ENCODE peak calls at places on chromosomes 12 and 14, in four cellular contexts. One of them, this sample, is unnamed. For H3K4me1, the result is how much of the 10 kb centered on the place peaks cover.

GRCh38 chr14:29734732-29735131 is 192.9 kb downstream of the PRKD1 start:
- DNase-seq in hepatocyte: no peak
- DNase-seq in HCT116: no peak
- DNase-seq in right lobe of liver: no peak
- DNase-seq in this sample: peak

GRCh38 chr14:62428429-62429203 is 616.6 kb downstream of the KCNH5 start:
- DNase-seq in hepatocyte: peak
- DNase-seq in HCT116: no peak
- DNase-seq in right lobe of liver: no peak
- DNase-seq in this sample: no peak

GRCh38 chr14:58100735-58101368 is 51.2 kb downstream of the ARMH4 start:
- DNase-seq in right lobe of liver: no peak
- DNase-seq in hepatocyte: no peak
- DNase-seq in HCT116: no peak
- DNase-seq in this sample: no peak

GRCh38 chr12:11879306-11879705 is 191.4 kb upstream of the BCL2L14 start:
- DNase-seq in hepatocyte: no peak
- DNase-seq in right lobe of liver: no peak
- DNase-seq in HCT116: no peak
- DNase-seq in this sample: no peak

GRCh38 chr12:51980051-51980808 is 26.5 kb upstream of the TAMALIN start:
- DNase-seq in HCT116: no peak
- DNase-seq in right lobe of liver: peak
- DNase-seq in hepatocyte: peak
- DNase-seq in this sample: peak

GRCh38 chr12:57868211-57868610 is 21.7 kb upstream of the CTDSP2 start:
- DNase-seq in hepatocyte: peak
- DNase-seq in HCT116: no peak
- DNase-seq in right lobe of liver: no peak
- DNase-seq in this sample: no peak

GRCh38 chr12:68497702-68498101 is 113.0 kb upstream of the RAP1B start:
- DNase-seq in HCT116: peak
- DNase-seq in hepatocyte: no peak
- DNase-seq in right lobe of liver: no peak
- DNase-seq in this sample: no peak

GRCh38 chr12:22684526-22685118 is 59.7 kb downstream of the ETNK1 start:
- DNase-seq in HCT116: peak
- DNase-seq in right lobe of liver: no peak
- DNase-seq in hepatocyte: peak
- DNase-seq in this sample: peak

GRCh38 chr14:49972199-49972671 is 79.4 kb downstream of the ARF6 start:
- DNase-seq in hepatocyte: no peak
- DNase-seq in right lobe of liver: no peak
- DNase-seq in HCT116: no peak
- DNase-seq in this sample: no peak

GRCh38 chr12:76083761-76084276 is 666 bp downstream of the NAP1L1 start:
- DNase-seq in HCT116: no peak
- DNase-seq in hepatocyte: peak
- DNase-seq in right lobe of liver: peak
- DNase-seq in this sample: peak

GRCh38 chr14:72590577-72590976 is 303.3 kb downstream of the DPF3 start:
- DNase-seq in hepatocyte: no peak
- DNase-seq in HCT116: no peak
- DNase-seq in right lobe of liver: no peak
- DNase-seq in this sample: no peak

GRCh38 chr12:124381454-124382207 is 86.7 kb downstream of the RFLNA start:
- DNase-seq in HCT116: no peak
- DNase-seq in right lobe of liver: peak
- DNase-seq in hepatocyte: peak
- DNase-seq in this sample: no peak

GRCh38 chr12:44873898-44874297 is 2.2 kb downstream of the NELL2 start:
- DNase-seq in HCT116: peak
- DNase-seq in right lobe of liver: no peak
- DNase-seq in hepatocyte: peak
- DNase-seq in this sample: no peak

GRCh38 chr14:98177551-98177950 is 1094.4 kb downstream of the BCL11B start:
- DNase-seq in hepatocyte: no peak
- DNase-seq in HCT116: no peak
- DNase-seq in right lobe of liver: no peak
- DNase-seq in this sample: no peak

GRCh38 chr12:50249464-50250229 is 33.7 kb downstream of the LIMA1 start:
- DNase-seq in right lobe of liver: no peak
- DNase-seq in hepatocyte: no peak
- DNase-seq in HCT116: no peak
- DNase-seq in this sample: no peak

GRCh38 chr14:94771191-94771905 is 1.4 kb upstream of the GSC start:
- DNase-seq in hepatocyte: no peak
- DNase-seq in HCT116: no peak
- DNase-seq in right lobe of liver: no peak
- DNase-seq in this sample: peak

GRCh38 chr12:56021882-56022497 is 1.1 kb downstream of the IKZF4 start:
- DNase-seq in hepatocyte: no peak
- DNase-seq in right lobe of liver: no peak
- DNase-seq in HCT116: no peak
- DNase-seq in this sample: no peak

GRCh38 chr12:64461634-64462414 is 9.9 kb downstream of the TBK1 start:
- DNase-seq in HCT116: no peak
- DNase-seq in right lobe of liver: no peak
- DNase-seq in hepatocyte: no peak
- DNase-seq in this sample: no peak

GRCh38 chr14:80698974-80699373 is 242.6 kb downstream of the CEP128 start:
- DNase-seq in hepatocyte: no peak
- DNase-seq in right lobe of liver: no peak
- DNase-seq in HCT116: no peak
- DNase-seq in this sample: no peak

GRCh38 chr14:67240168-67240932 is 885 bp upstream of the PALS1 start:
- DNase-seq in right lobe of liver: peak
- DNase-seq in hepatocyte: peak
- DNase-seq in HCT116: no peak
- DNase-seq in this sample: peak

GRCh38 chr14:70999117-70999516 is 91.9 kb downstream of the PCNX1 start:
- DNase-seq in right lobe of liver: no peak
- DNase-seq in hepatocyte: no peak
- DNase-seq in HCT116: no peak
- DNase-seq in this sample: no peak

GRCh38 chr12:46149905-46150304 is 118.9 kb downstream of the SLC38A1 start:
- DNase-seq in right lobe of liver: no peak
- DNase-seq in hepatocyte: no peak
- DNase-seq in HCT116: no peak
- DNase-seq in this sample: no peak

GRCh38 chr14:23146423-23146910 is 27.4 kb upstream of the CEBPE start:
- DNase-seq in right lobe of liver: no peak
- DNase-seq in HCT116: no peak
- DNase-seq in hepatocyte: no peak
- DNase-seq in this sample: no peak

GRCh38 chr14:66624319-66624937 is 116.5 kb downstream of the GPHN start:
- DNase-seq in hepatocyte: peak
- DNase-seq in right lobe of liver: no peak
- DNase-seq in HCT116: peak
- DNase-seq in this sample: peak

GRCh38 chr12:117404203-117404853 is 42.9 kb upstream of the NOS1 start:
- DNase-seq in hepatocyte: no peak
- DNase-seq in right lobe of liver: no peak
- DNase-seq in HCT116: no peak
- DNase-seq in this sample: no peak

GRCh38 chr12:120678572-120678971 is 8.4 kb upstream of the MLEC start:
- DNase-seq in HCT116: no peak
- DNase-seq in hepatocyte: no peak
- DNase-seq in right lobe of liver: no peak
- DNase-seq in this sample: no peak

GRCh38 chr12:26153421-26154154 is 28.8 kb upstream of the BHLHE41 start:
- DNase-seq in right lobe of liver: no peak
- DNase-seq in hepatocyte: peak
- DNase-seq in HCT116: peak
- DNase-seq in this sample: no peak

GRCh38 chr14:77003960-77004710 is 24.4 kb downstream of the IRF2BPL start:
- DNase-seq in hepatocyte: peak
- DNase-seq in right lobe of liver: no peak
- DNase-seq in HCT116: no peak
- DNase-seq in this sample: no peak

GRCh38 chr14:54364555-54365415 is 32.0 kb upstream of the CDKN3 start:
- DNase-seq in right lobe of liver: no peak
- DNase-seq in HCT116: no peak
- DNase-seq in hepatocyte: no peak
- DNase-seq in this sample: no peak

GRCh38 chr14:64937176-64937820 is 5.2 kb downstream of the GPX2 start:
- DNase-seq in HCT116: no peak
- DNase-seq in hepatocyte: no peak
- DNase-seq in right lobe of liver: no peak
- DNase-seq in this sample: no peak
- H3K4me1 ChIP-seq in HCT116: under half
- H3K4me1 ChIP-seq in hepatocyte: under half
- H3K4me1 ChIP-seq in right lobe of liver: under half
- H3K4me1 ChIP-seq in this sample: under half

GRCh38 chr14:103126873-103127304 is 3.6 kb downstream of the TNFAIP2 start:
- DNase-seq in HCT116: no peak
- DNase-seq in right lobe of liver: peak
- DNase-seq in hepatocyte: peak
- DNase-seq in this sample: peak
- H3K4me3 ChIP-seq in HCT116: no peak
- H3K4me3 ChIP-seq in right lobe of liver: peak
- H3K4me3 ChIP-seq in hepatocyte: no peak
- H3K4me3 ChIP-seq in this sample: peak

GRCh38 chr12:132065609-132066344 is 78.3 kb downstream of the DDX51 start:
- DNase-seq in right lobe of liver: no peak
- DNase-seq in hepatocyte: no peak
- DNase-seq in HCT116: no peak
- DNase-seq in this sample: no peak

GRCh38 chr12:132066345-132066685 is 77.8 kb downstream of the DDX51 start:
- DNase-seq in right lobe of liver: no peak
- DNase-seq in HCT116: no peak
- DNase-seq in hepatocyte: no peak
- DNase-seq in this sample: no peak

GRCh38 chr12:132068250-132068649 is 75.9 kb downstream of the DDX51 start:
- DNase-seq in right lobe of liver: no peak
- DNase-seq in hepatocyte: no peak
- DNase-seq in HCT116: no peak
- DNase-seq in this sample: no peak

GRCh38 chr12:132067182-132067581 is 76.9 kb downstream of the DDX51 start:
- DNase-seq in HCT116: no peak
- DNase-seq in right lobe of liver: no peak
- DNase-seq in hepatocyte: no peak
- DNase-seq in this sample: no peak

GRCh38 chr12:132066749-132067148 is 77.4 kb downstream of the DDX51 start:
- DNase-seq in HCT116: no peak
- DNase-seq in hepatocyte: no peak
- DNase-seq in right lobe of liver: no peak
- DNase-seq in this sample: no peak
- H3K4me1 ChIP-seq in HCT116: under half
- H3K4me1 ChIP-seq in hepatocyte: under half
- H3K4me1 ChIP-seq in right lobe of liver: under half
- H3K4me1 ChIP-seq in this sample: under half

DNA sequence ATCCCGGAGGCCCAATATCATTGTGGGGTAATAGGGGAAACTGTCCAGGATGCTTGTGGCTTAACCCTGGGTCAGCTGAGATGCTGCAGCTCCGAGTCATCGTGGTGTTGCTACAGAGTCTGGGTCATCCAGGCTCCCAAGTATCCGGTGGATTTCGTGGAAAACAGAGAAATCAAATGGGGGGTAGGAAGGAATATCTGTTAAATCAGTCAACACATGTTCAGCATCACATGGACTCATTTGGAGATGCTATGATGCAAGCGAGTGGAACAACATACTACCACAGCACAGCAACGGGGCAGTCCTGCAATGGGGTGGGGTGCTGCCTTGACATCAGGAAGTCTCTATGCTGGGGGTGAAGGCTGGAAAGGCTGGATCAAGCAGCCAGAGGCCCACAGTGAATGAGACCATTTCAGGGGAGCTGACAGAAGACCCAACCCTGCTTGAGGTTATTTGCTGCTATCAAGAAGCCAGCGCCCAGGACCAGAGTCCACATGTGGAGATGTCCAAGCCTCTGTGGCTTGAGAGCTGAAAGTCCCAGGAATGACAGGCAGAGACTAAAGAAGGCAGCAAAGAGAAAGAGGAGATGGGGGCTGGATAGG is 22.9 kb downstream of the VDR start:
- DNase-seq in right lobe of liver: no peak
- DNase-seq in HCT116: no peak
- DNase-seq in hepatocyte: peak
- DNase-seq in this sample: no peak
- H3K4me3 ChIP-seq in right lobe of liver: no peak
- H3K4me3 ChIP-seq in HCT116: no peak
- H3K4me3 ChIP-seq in hepatocyte: no peak
- H3K4me3 ChIP-seq in this sample: no peak

DNA sequence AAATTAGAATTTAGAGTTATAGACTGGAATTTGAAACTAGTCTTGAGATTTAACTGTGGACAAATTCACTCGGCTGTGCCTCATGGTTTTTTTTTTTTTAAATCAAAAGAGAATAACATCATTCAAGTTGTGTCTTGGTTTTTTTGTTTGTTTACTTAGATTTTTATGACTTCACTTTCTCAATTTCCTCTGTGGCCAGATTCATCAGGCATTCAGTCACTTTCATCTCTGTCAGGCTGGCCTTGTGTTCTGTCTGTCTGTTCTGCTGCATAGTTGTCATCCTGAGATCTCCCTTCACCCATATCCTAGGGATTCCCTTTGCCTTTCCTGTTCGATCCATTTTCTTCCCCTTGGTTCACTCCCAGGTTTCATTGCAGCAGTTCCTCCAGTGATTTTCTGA is 10.0 kb downstream of the MARK3 start:
- DNase-seq in hepatocyte: no peak
- DNase-seq in right lobe of liver: no peak
- DNase-seq in HCT116: no peak
- DNase-seq in this sample: no peak
- H3K4me1 ChIP-seq in hepatocyte: under half
- H3K4me1 ChIP-seq in right lobe of liver: under half
- H3K4me1 ChIP-seq in HCT116: under half
- H3K4me1 ChIP-seq in this sample: under half

GRCh38 chr12:6202331-6202730 is 2.1 kb downstream of the CD9 start:
- DNase-seq in hepatocyte: no peak
- DNase-seq in HCT116: no peak
- DNase-seq in right lobe of liver: no peak
- DNase-seq in this sample: no peak
- H3K4me3 ChIP-seq in hepatocyte: no peak
- H3K4me3 ChIP-seq in HCT116: no peak
- H3K4me3 ChIP-seq in right lobe of liver: no peak
- H3K4me3 ChIP-seq in this sample: no peak

GRCh38 chr12:71456990-71457389 is 17.4 kb downstream of the LGR5 start:
- DNase-seq in right lobe of liver: no peak
- DNase-seq in hepatocyte: no peak
- DNase-seq in HCT116: no peak
- DNase-seq in this sample: peak
- H3K4me1 ChIP-seq in right lobe of liver: under half
- H3K4me1 ChIP-seq in hepatocyte: under half
- H3K4me1 ChIP-seq in HCT116: under half
- H3K4me1 ChIP-seq in this sample: half or more